ENCODE peak calls at places on chromosomes 16 and 17, in nine cellular contexts. Y is astrocyte of the spinal cord; D is CD4-positive, alpha-beta T cell; K is lower leg skin; H is stomach; B is body of pancreas; P is fibroblast of the aortic adventitia; T is B cell; A is HFFc6. C is an unnamed sample.

GRCh38 chr17:30332057-30332542 is 1.8 kb downstream of the TMIGD1 start:
- DNase-seq in H (no peak), Y (peak), D (peak), A (peak), T (no peak), P (no peak), B (no peak), K (no peak), C (no peak)

GRCh38 chr16:89987169-89987568 is 32.1 kb downstream of the DBNDD1 start:
- DNase-seq in P (no peak), Y (no peak), D (no peak), H (no peak), B (no peak), K (no peak), T (no peak), A (no peak), C (no peak)

GRCh38 chr16:473046-474043 is 47.9 kb downstream of the RAB11FIP3 start:
- DNase-seq in P (no peak), T (no peak), D (no peak), K (no peak), Y (peak), B (no peak), A (no peak), H (no peak), C (no peak)

GRCh38 chr16:83772806-83773205 is 35.0 kb upstream of the HSBP1 start:
- DNase-seq in A (no peak), Y (no peak), B (no peak), H (no peak), D (no peak), T (no peak), K (no peak), P (no peak), C (no peak)

GRCh38 chr16:69691980-69692911 is 34.1 kb downstream of the NQO1 start:
- DNase-seq in D (no peak), Y (peak), B (no peak), K (no peak), H (no peak), T (no peak), A (peak), P (no peak), C (no peak)

GRCh38 chr16:85330694-85331188 is 218.5 kb upstream of the CIBAR2 start:
- DNase-seq in H (no peak), Y (peak), D (no peak), P (peak), A (peak), K (no peak), B (peak), T (peak), C (peak)

GRCh38 chr17:78641243-78641642 is 64.0 kb upstream of the DNAH17 start:
- DNase-seq in B (no peak), K (no peak), A (no peak), T (no peak), Y (no peak), P (no peak), D (no peak), H (no peak), C (no peak)

GRCh38 chr17:72270530-72270929 is 149.7 kb downstream of the SOX9 start:
- DNase-seq in P (peak), H (no peak), Y (peak), B (no peak), A (peak), K (no peak), T (no peak), D (no peak), C (peak)

GRCh38 chr17:53765609-53766008 is 57.1 kb upstream of the KIF2B start:
- DNase-seq in K (no peak), H (no peak), T (no peak), Y (no peak), A (no peak), B (no peak), P (no peak), D (no peak), C (no peak)

GRCh38 chr17:60087882-60088669 is 9.4 kb upstream of the HEATR6 start:
- DNase-seq in Y (peak), D (no peak), H (peak), T (no peak), K (no peak), P (peak), B (peak), A (peak), C (no peak)

GRCh38 chr17:19551148-19551547 is 17.5 kb downstream of the SLC47A1 start:
- DNase-seq in H (no peak), B (no peak), A (no peak), T (no peak), Y (no peak), D (no peak), P (no peak), K (no peak), C (no peak)

GRCh38 chr17:19542247-19542646 is 8.6 kb downstream of the SLC47A1 start:
- DNase-seq in D (no peak), T (no peak), A (no peak), P (no peak), H (no peak), Y (no peak), B (no peak), K (no peak), C (no peak)

GRCh38 chr17:19544366-19544765 is 10.7 kb downstream of the SLC47A1 start:
- DNase-seq in D (no peak), T (no peak), K (no peak), A (no peak), P (no peak), H (no peak), Y (no peak), B (no peak), C (no peak)

GRCh38 chr17:19549746-19550623 is 16.3 kb downstream of the SLC47A1 start:
- DNase-seq in Y (no peak), K (no peak), A (no peak), D (no peak), H (no peak), B (no peak), T (no peak), P (no peak), C (no peak)

GRCh38 chr17:19546289-19547065 is 12.8 kb downstream of the SLC47A1 start:
- DNase-seq in Y (no peak), K (no peak), T (peak), H (peak), B (no peak), A (no peak), D (no peak), P (no peak), C (peak)
- TF ChIP-seq CTCF in Y (no peak), K (no peak), T (no peak), H (no peak), B (no peak), A (no peak), D (no peak), P (no peak), C (no peak)

DNA sequence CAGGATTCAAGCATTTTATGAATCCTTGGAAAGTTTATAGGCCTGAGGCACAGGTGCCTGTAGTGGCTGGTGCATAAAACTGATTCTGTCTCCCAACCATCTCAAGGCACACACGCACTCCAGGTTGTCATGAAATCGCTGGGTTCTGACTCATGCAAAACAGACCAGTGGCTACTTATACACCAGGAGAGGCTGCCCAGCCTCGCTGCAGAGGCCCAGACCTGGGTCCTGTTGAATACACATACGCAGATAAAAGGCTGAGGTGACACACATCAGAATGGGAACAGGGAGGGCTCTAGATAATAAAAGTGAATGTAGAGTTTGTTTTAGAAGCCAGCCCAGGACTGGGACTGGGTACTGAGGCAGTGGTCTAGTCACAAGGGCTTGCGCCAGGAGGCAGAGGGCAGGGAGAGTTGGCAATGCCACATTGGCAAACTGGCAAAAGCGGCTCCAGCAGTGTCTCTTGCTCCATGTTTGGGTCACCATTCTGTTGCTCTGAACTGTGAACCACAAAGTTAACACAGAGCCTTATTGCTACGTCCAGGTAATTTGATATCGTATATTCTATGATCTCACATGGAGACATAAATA is 13.6 kb downstream of the OR1D5 start:
- DNase-seq in D (no peak), A (no peak), B (no peak), T (no peak), P (no peak), Y (no peak), H (no peak), K (peak), C (no peak)
- TF ChIP-seq CTCF in D (no peak), A (no peak), B (no peak), T (no peak), P (no peak), Y (no peak), H (no peak), K (no peak), C (no peak)

DNA sequence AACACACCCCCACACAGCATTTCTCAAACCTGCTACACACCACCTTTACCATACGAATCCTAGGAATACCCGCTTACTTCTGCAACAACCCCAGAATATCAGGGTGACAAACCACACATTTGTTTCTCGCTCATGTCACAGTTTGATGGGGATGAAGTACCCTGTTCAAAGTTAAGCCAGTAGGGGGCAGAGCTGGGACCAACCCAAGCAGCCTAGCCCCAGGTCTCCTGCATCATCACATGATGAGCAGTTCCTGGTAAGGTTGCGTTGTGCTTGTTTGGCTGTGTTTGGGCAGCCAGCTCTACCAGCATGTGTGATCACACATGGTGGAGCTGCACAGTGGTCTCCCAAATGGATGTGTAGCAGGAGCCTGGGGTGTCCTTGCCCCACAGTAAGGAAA is 103.6 kb upstream of the C16orf82 start:
- DNase-seq in Y (no peak), T (no peak), B (no peak), D (no peak), H (no peak), A (no peak), K (no peak), P (peak), C (peak)
- TF ChIP-seq CTCF in Y (peak), T (no peak), B (no peak), D (peak), H (no peak), A (peak), K (no peak), P (peak), C (no peak)

GRCh38 chr16:63787014-63787413 is 1334.8 kb downstream of the CDH11 start:
- DNase-seq in A (no peak), P (no peak), H (no peak), D (no peak), T (no peak), K (no peak), Y (peak), B (no peak), C (no peak)

DNA sequence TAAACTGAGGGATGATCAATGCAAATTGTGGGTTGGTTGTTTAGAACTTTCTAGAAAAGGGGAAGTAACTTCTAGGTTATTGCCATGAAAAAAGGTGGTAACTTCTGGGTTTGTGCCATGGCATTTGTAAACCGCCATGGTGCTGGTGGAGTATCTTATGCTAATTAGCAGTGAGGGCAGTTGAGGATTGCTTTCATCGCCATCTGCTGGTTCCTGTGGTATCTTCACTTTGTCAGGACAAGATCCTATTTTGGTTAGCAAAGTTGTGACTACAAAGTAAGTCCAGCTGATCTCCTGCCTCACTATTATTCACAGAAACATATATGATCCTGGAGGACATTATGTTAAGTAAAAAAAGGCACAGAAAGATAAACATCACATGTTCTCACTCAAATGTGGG is 1332.3 kb downstream of the CDH11 start:
- DNase-seq in T (no peak), P (no peak), Y (no peak), B (no peak), K (no peak), D (no peak), A (no peak), H (no peak), C (peak)
- TF ChIP-seq CTCF in T (no peak), P (no peak), Y (no peak), B (no peak), K (no peak), D (no peak), A (no peak), H (no peak), C (no peak)

DNA sequence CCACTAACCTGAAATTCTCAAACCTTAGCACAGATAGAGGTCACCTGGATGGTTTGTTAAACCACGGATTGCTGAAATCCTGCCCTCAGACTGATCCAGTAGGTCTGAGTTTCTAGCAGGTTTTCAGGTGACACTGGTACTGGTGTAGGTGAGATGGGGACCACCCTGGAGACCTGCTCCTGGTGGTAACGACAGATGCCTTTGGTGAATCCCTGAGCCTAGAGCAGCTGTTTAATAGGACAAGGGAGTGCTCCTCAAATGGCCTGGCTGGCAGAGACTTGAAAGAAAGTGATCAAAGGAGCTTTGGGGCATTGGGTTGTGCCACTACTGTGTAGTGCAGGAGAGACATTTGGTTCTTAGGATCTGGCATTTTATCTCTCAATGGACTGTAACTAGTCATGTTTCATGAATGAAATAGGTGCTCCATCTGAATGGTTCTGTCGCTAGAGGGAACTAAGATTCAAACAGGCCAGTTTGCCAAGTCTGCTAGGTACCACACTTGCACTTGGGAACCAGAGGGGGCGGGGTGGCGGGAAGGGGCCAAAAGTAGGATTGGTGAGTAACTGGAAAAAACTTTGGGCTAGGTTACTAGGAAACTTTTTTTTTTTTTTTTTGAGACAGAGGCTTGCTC is 2.9 kb upstream of the IFI35 start:
- DNase-seq in P (peak), D (no peak), B (no peak), T (no peak), Y (peak), H (no peak), A (no peak), K (no peak), C (no peak)
- TF ChIP-seq CTCF in P (peak), D (no peak), B (no peak), T (no peak), Y (no peak), H (no peak), A (peak), K (no peak), C (peak)